ENCODE peak calls at places on chromosomes 1 and 21, in six cellular contexts. Z is lower lobe of right lung; S is AG10803; B is CD8-positive, alpha-beta T cell; V is activated B cell treated with CpG ODN at 0.5 μM for 24 hours; D is fibroblast of lung. F is an unnamed sample.

GRCh38 chr21:44687671-44688070 is 5.7 kb upstream of the KRTAP12-1 start:
- DNase-seq in B (no peak), S (no peak), V (no peak), Z (no peak), D (no peak), F (no peak)

GRCh38 chr1:33424610-33425009 is 6.3 kb downstream of the PHC2 start:
- DNase-seq in D (peak), B (no peak), V (no peak), S (peak), Z (no peak), F (no peak)

GRCh38 chr21:39976805-39977204 is 109.6 kb downstream of the PCP4 start:
- DNase-seq in D (no peak), Z (no peak), B (no peak), S (no peak), V (no peak), F (no peak)

GRCh38 chr1:207021139-207021861 is 11.3 kb downstream of the C1orf116 start:
- DNase-seq in S (peak), Z (no peak), B (no peak), D (peak), V (no peak), F (no peak)

GRCh38 chr1:200258447-200259375 is 151.1 kb downstream of the ZNF281 start:
- DNase-seq in Z (no peak), D (no peak), S (peak), V (no peak), B (no peak), F (no peak)

GRCh38 chr21:26453258-26453657 is 119.8 kb downstream of the CYYR1 start:
- DNase-seq in B (no peak), S (no peak), V (no peak), Z (no peak), D (no peak), F (no peak)

GRCh38 chr1:243912347-243912746 is 62.3 kb upstream of the AKT3 start:
- DNase-seq in B (no peak), V (no peak), S (no peak), D (no peak), Z (no peak), F (no peak)

GRCh38 chr21:46551636-46552241 is 53.1 kb downstream of the S100B start:
- DNase-seq in B (peak), S (no peak), D (no peak), V (no peak), Z (peak), F (peak)

GRCh38 chr1:203289281-203289981 is 15.9 kb upstream of the BTG2 start:
- DNase-seq in D (no peak), S (no peak), B (peak), V (peak), Z (peak), F (peak)

GRCh38 chr1:12501661-12502060 is 116.3 kb downstream of the DHRS3 start:
- DNase-seq in V (no peak), S (peak), Z (no peak), D (peak), B (no peak), F (no peak)

GRCh38 chr1:151006331-151007052 is at the start of gene MINDY1:
- DNase-seq in Z (peak), S (peak), B (no peak), D (peak), V (peak), F (peak)

GRCh38 chr1:34885405-34886247 is 26.1 kb upstream of the SMIM12 start:
- DNase-seq in B (peak), D (peak), S (peak), Z (peak), V (peak), F (no peak)

GRCh38 chr1:220045356-220046051 is 801 bp downstream of the EPRS1 start:
- DNase-seq in D (no peak), V (no peak), S (peak), Z (no peak), B (no peak), F (no peak)

GRCh38 chr1:216045400-216045799 is 377.8 kb downstream of the USH2A start:
- DNase-seq in D (peak), Z (no peak), V (no peak), S (peak), B (no peak), F (no peak)

GRCh38 chr1:240000634-240001033 is 91.0 kb upstream of the FMN2 start:
- DNase-seq in S (peak), V (no peak), D (peak), Z (no peak), B (no peak), F (no peak)

GRCh38 chr1:107494061-107494460 is 353.2 kb downstream of the NTNG1 start:
- DNase-seq in B (no peak), D (no peak), Z (no peak), S (no peak), V (no peak), F (no peak)

GRCh38 chr1:2789986-2790581 is 11.4 kb downstream of the TTC34 start:
- DNase-seq in Z (peak), S (no peak), V (no peak), B (no peak), D (no peak), F (peak)

GRCh38 chr1:116477428-116477827 is 93.4 kb downstream of the CD58 start:
- DNase-seq in D (no peak), S (no peak), B (no peak), Z (no peak), V (no peak), F (no peak)

GRCh38 chr1:206672011-206672688 is 12.6 kb upstream of the MAPKAPK2 start:
- DNase-seq in Z (no peak), D (no peak), B (no peak), V (no peak), S (no peak), F (no peak)

GRCh38 chr1:72007312-72007711 is 275.0 kb downstream of the NEGR1 start:
- DNase-seq in V (no peak), S (peak), B (no peak), Z (no peak), D (no peak), F (no peak)

GRCh38 chr1:230122361-230123279 is 55.6 kb downstream of the GALNT2 start:
- DNase-seq in B (no peak), D (no peak), S (no peak), Z (no peak), V (no peak), F (no peak)

GRCh38 chr1:4654764-4655673 is 610 bp downstream of the AJAP1 start:
- DNase-seq in D (no peak), B (no peak), V (no peak), Z (no peak), S (no peak), F (no peak)

GRCh38 chr21:15494481-15494880 is 235.3 kb upstream of the USP25 start:
- DNase-seq in S (no peak), D (no peak), V (no peak), B (no peak), Z (no peak), F (no peak)

GRCh38 chr21:33654412-33654811 is 12.1 kb downstream of the ITSN1 start:
- DNase-seq in Z (no peak), B (no peak), D (no peak), V (no peak), S (no peak), F (no peak)

GRCh38 chr1:67138813-67139539 is 4.2 kb upstream of the C1orf141 start:
- DNase-seq in S (no peak), B (no peak), Z (no peak), D (no peak), V (no peak), F (no peak)

GRCh38 chr21:26169611-26170470 is 729 bp downstream of the APP start:
- DNase-seq in S (peak), V (peak), Z (peak), B (peak), D (peak), F (peak)

GRCh38 chr1:111272081-111272480 is 18.6 kb upstream of the CHIA start:
- DNase-seq in V (no peak), S (no peak), Z (no peak), B (no peak), D (no peak), F (no peak)

GRCh38 chr1:154434346-154435075 is 29.4 kb downstream of the IL6R start:
- DNase-seq in S (peak), D (peak), B (no peak), V (no peak), Z (no peak), F (no peak)

GRCh38 chr1:15863156-15863901 is 15.8 kb downstream of the SPEN start:
- DNase-seq in B (no peak), V (no peak), Z (no peak), S (peak), D (no peak), F (no peak)

GRCh38 chr1:150551784-150552691 is 2.8 kb downstream of the ADAMTSL4 start:
- DNase-seq in V (no peak), S (peak), Z (peak), B (no peak), D (peak), F (peak)

GRCh38 chr21:37564924-37565529 is 198.5 kb downstream of the DYRK1A start:
- DNase-seq in S (no peak), Z (no peak), B (no peak), V (no peak), D (peak), F (no peak)

GRCh38 chr1:28507247-28507645 is 1.4 kb downstream of the RCC1 start:
- DNase-seq in Z (no peak), S (no peak), V (no peak), B (no peak), D (no peak), F (no peak)

GRCh38 chr1:52098139-52098871 is 42.2 kb downstream of the BTF3L4 start:
- DNase-seq in B (no peak), V (no peak), D (no peak), Z (no peak), S (no peak), F (no peak)

GRCh38 chr1:29105822-29106221 is 17.9 kb downstream of the TMEM200B start:
- DNase-seq in S (no peak), Z (no peak), V (no peak), B (no peak), D (no peak), F (peak)

GRCh38 chr1:222994506-222995229 is 148.4 kb downstream of the TLR5 start:
- DNase-seq in B (no peak), V (no peak), D (peak), Z (no peak), S (peak), F (no peak)

GRCh38 chr1:153626929-153627796 is at the start of gene S100A13:
- DNase-seq in S (peak), D (peak), B (no peak), Z (peak), V (no peak), F (peak)

GRCh38 chr1:41221995-41222991 is 19.8 kb downstream of the SCMH1 start:
- DNase-seq in B (no peak), Z (no peak), S (no peak), V (no peak), D (peak), F (no peak)

GRCh38 chr1:241654019-241654418 is 1.9 kb downstream of the WDR64 start:
- DNase-seq in B (no peak), D (no peak), V (no peak), S (no peak), Z (no peak), F (no peak)

GRCh38 chr1:86687595-86687994 is 16.8 kb upstream of the SH3GLB1 start:
- DNase-seq in V (no peak), Z (no peak), B (no peak), D (peak), S (no peak), F (no peak)

GRCh38 chr1:27566462-27567182 is 37.3 kb downstream of the AHDC1 start:
- DNase-seq in D (no peak), S (peak), Z (no peak), B (no peak), V (no peak), F (no peak)

GRCh38 chr1:238690415-238690814 is 696.0 kb upstream of the CHRM3 start:
- DNase-seq in D (peak), S (no peak), V (no peak), Z (no peak), B (no peak), F (no peak)
- TF ChIP-seq CTCF in D (no peak), S (no peak), V (no peak), Z (no peak), B (no peak), F (no peak)

DNA sequence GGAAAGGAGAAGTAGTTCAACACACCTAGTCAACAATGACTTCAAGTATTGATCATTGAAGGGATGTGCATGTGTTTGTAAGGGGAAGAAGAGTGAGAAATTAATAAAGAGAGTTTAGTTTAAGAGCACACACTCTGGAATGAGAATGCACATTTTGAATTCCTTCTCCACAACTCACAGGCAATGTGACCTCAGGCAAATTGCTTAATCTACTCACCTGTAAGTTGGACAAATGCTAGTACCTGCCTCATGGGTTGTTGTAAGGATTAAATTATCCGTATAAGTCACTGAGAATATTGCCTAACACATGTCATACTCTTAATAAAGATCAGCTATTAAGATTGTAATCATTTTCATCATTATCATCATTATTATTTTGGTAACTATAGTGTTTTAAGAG is 204.0 kb upstream of the NFIA start:
- DNase-seq in Z (no peak), D (no peak), V (no peak), B (no peak), S (no peak), F (no peak)
- TF ChIP-seq CTCF in Z (no peak), D (no peak), V (no peak), B (no peak), S (no peak), F (no peak)

DNA sequence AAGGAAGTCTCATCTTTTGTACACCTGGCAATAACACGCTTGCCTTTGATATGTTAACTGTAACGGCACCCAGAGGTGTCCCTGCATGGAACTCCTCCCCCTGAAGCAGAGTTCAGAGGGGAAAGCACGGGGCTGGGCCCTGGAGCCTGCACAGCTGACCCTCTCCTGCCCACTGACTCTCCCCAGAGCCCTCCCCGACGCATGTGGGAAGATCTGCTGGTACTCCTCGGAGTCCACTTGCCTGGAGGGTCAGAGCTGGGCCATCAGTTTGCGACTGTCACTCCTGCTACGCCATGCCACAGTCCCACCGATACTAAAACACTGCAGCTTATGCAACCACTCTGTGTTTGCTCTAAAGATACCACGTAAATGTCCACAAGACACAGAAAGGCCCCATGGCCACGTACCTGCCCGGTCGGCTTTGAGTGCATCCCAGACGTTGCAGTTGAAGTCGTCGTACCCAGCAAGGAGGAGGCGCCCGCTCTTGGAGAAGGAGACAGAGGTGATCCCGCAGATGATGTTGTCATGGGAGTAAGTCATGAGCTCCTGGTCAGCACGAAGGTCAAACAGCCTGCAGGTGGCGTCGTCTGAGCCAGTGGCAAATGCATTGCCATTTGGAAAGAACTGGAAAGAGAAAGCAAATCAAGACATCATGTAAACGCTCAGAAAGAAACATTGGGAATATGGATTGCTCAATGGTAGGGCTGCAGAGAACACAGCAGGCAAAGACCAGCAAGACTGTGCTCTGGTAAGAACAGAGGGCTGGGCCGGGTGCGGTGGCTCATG is 10.6 kb upstream of the NADK start:
- DNase-seq in S (peak), D (no peak), B (no peak), Z (peak), V (no peak), F (no peak)
- TF ChIP-seq CTCF in S (peak), D (peak), B (no peak), Z (peak), V (no peak), F (no peak)

GRCh38 chr1:217630711-217631591 is at the start of the genes GPATCH2 and SPATA17:
- DNase-seq in Z (peak), V (peak), S (peak), B (peak), D (peak), F (peak)
- TF ChIP-seq CTCF in Z (no peak), V (no peak), S (peak), B (no peak), D (no peak), F (no peak)

GRCh38 chr1:221743416-221744208 is 1.7 kb upstream of the DUSP10 start:
- DNase-seq in S (no peak), V (no peak), D (no peak), B (no peak), Z (no peak), F (no peak)

GRCh38 chr1:221741364-221741970 is 422 bp downstream of the DUSP10 start:
- DNase-seq in Z (peak), S (peak), B (peak), D (peak), V (peak), F (no peak)

GRCh38 chr1:221740941-221741363 is 937 bp downstream of the DUSP10 start:
- DNase-seq in D (no peak), Z (no peak), V (no peak), S (no peak), B (peak), F (no peak)

GRCh38 chr1:221741971-221742554 is at the start of gene DUSP10:
- DNase-seq in B (peak), S (peak), V (peak), Z (peak), D (peak), F (peak)

DNA sequence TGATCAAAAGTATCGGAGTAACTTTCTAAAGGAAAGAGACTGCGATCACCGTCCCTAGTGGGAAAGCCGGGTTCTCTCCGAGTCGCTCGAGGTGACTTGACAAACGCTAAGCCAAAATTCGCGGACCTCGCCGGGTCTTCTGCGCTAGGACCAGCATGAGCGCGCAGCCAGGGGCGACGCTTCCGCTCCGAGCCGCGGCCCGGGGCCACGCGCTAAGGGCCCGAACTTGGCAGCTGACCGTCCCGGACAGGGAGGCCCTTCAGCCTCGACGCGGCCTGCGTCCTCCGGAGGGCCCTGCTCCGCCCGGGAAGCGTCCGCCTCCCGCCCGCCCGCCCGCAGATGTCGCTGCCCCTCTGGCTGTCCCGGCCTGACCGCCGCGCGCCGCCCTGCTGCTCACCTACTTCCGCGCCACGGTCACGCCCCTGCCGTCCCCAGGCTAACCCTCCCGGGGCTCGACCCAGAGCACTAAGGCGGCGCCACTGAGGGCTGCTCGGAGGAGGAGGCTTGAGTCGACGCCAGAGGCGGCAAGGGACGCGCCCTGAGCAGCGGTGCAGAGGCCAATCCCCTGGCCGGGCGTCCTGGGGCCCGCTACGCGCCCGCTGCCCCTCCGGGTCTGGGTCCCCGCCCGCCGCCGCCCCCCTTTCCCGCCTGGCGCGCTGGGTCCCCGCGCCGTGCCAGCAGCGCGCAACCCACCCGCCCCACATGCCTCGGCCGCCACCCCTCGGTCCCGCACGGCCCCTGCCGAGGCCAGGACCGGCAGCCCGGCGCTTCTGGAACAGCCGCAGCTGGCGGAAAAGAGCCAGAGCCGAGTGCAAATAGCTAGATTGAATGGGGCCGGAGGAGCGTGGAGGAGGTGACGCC is 896 bp upstream of the DUSP10 start:
- DNase-seq in D (peak), S (peak), B (peak), Z (peak), V (peak), F (peak)
- TF ChIP-seq CTCF in D (no peak), S (peak), B (no peak), Z (peak), V (no peak), F (peak)

GRCh38 chr1:233182587-233182986 is 112.9 kb downstream of the PCNX2 start:
- DNase-seq in Z (no peak), D (no peak), S (no peak), V (no peak), B (no peak), F (no peak)
- TF ChIP-seq CTCF in Z (no peak), D (no peak), S (no peak), V (no peak), B (no peak), F (no peak)

GRCh38 chr1:102178483-102178882 is 181.8 kb upstream of the OLFM3 start:
- DNase-seq in Z (no peak), B (no peak), S (no peak), D (no peak), V (no peak), F (no peak)

GRCh38 chr1:102172200-102172599 is 175.5 kb upstream of the OLFM3 start:
- DNase-seq in D (no peak), V (no peak), Z (no peak), B (no peak), S (no peak), F (no peak)

DNA sequence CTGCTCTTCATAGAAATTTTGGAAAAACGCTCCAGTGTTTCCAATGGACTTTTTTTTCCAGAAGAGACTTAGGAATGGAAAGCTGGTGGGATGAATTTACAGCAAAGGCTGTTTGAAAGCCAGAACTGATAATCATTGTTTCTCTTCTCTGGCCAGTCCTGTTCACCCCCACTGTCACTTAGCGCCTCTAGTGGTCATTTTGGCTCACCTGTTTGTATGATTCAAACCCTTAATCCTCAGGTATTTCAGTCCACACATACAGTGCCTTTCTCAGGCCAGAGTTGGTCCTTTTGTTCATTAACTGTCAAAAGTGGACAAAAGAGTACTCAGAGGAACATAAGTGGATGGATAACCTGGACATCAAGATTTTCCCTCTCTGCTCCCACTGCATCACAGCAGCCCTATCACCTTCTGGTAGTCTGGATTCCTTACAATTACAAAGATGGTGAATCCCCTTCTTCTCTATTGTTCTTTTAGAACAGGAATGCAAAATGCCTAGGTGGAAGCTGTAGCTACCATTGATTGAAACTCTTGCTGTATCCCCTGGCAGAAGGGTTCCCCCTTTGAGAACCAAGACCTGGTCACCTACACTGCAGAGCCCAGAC is 177.6 kb upstream of the OLFM3 start:
- DNase-seq in B (no peak), S (no peak), D (no peak), Z (no peak), V (no peak), F (no peak)
- TF ChIP-seq CTCF in B (no peak), S (no peak), D (no peak), Z (peak), V (no peak), F (peak)

GRCh38 chr1:231337472-231338269 is at the start of gene EXOC8:
- DNase-seq in D (peak), B (peak), S (peak), Z (peak), V (peak), F (peak)
- TF ChIP-seq CTCF in D (no peak), B (no peak), S (no peak), Z (no peak), V (no peak), F (no peak)

F was measured in right lobe of liver.